ENCODE peak calls at places on chromosomes 1 and 21, in eight cellular contexts. One of them, this sample, is unnamed.

GRCh38 chr21:27813750-27814149 is 846.9 kb upstream of the ADAMTS5 start:
- DNase-seq in CD8-positive, alpha-beta T cell: no peak
- DNase-seq in psoas muscle: no peak
- DNase-seq in AG04450: no peak
- DNase-seq in lower lobe of right lung: no peak
- DNase-seq in heart left ventricle: no peak
- DNase-seq in astrocyte: no peak
- DNase-seq in dorsolateral prefrontal cortex: peak
- DNase-seq in this sample: peak

GRCh38 chr1:234620786-234621468 is 10.9 kb upstream of the IRF2BP2 start:
- DNase-seq in lower lobe of right lung: no peak
- DNase-seq in dorsolateral prefrontal cortex: no peak
- DNase-seq in psoas muscle: no peak
- DNase-seq in CD8-positive, alpha-beta T cell: no peak
- DNase-seq in heart left ventricle: no peak
- DNase-seq in astrocyte: no peak
- DNase-seq in AG04450: no peak
- DNase-seq in this sample: no peak

GRCh38 chr21:45629046-45629981 is 14.2 kb upstream of the PCBP3 start:
- DNase-seq in lower lobe of right lung: no peak
- DNase-seq in psoas muscle: no peak
- DNase-seq in CD8-positive, alpha-beta T cell: no peak
- DNase-seq in dorsolateral prefrontal cortex: no peak
- DNase-seq in heart left ventricle: no peak
- DNase-seq in astrocyte: no peak
- DNase-seq in AG04450: no peak
- DNase-seq in this sample: no peak

GRCh38 chr1:234393190-234393589 is 19.9 kb downstream of the COA6 start:
- DNase-seq in CD8-positive, alpha-beta T cell: no peak
- DNase-seq in AG04450: no peak
- DNase-seq in heart left ventricle: no peak
- DNase-seq in lower lobe of right lung: no peak
- DNase-seq in psoas muscle: no peak
- DNase-seq in astrocyte: no peak
- DNase-seq in dorsolateral prefrontal cortex: no peak
- DNase-seq in this sample: no peak

GRCh38 chr21:34498623-34499022 is 13.4 kb downstream of the KCNE1 start:
- DNase-seq in dorsolateral prefrontal cortex: no peak
- DNase-seq in psoas muscle: no peak
- DNase-seq in CD8-positive, alpha-beta T cell: no peak
- DNase-seq in lower lobe of right lung: no peak
- DNase-seq in astrocyte: no peak
- DNase-seq in AG04450: no peak
- DNase-seq in heart left ventricle: no peak
- DNase-seq in this sample: no peak

GRCh38 chr1:226436472-226436854 is 28.6 kb upstream of the PARP1 start:
- DNase-seq in heart left ventricle: no peak
- DNase-seq in psoas muscle: no peak
- DNase-seq in astrocyte: no peak
- DNase-seq in CD8-positive, alpha-beta T cell: no peak
- DNase-seq in AG04450: no peak
- DNase-seq in dorsolateral prefrontal cortex: no peak
- DNase-seq in lower lobe of right lung: no peak
- DNase-seq in this sample: no peak

GRCh38 chr1:169426174-169426716 is 1.0 kb downstream of the CCDC181 start:
- DNase-seq in psoas muscle: no peak
- DNase-seq in astrocyte: no peak
- DNase-seq in AG04450: no peak
- DNase-seq in heart left ventricle: no peak
- DNase-seq in CD8-positive, alpha-beta T cell: no peak
- DNase-seq in lower lobe of right lung: no peak
- DNase-seq in dorsolateral prefrontal cortex: no peak
- DNase-seq in this sample: no peak

GRCh38 chr1:154219511-154219910 is 1.2 kb upstream of the UBAP2L start:
- DNase-seq in AG04450: no peak
- DNase-seq in dorsolateral prefrontal cortex: no peak
- DNase-seq in CD8-positive, alpha-beta T cell: no peak
- DNase-seq in astrocyte: peak
- DNase-seq in heart left ventricle: no peak
- DNase-seq in psoas muscle: no peak
- DNase-seq in lower lobe of right lung: no peak
- DNase-seq in this sample: no peak

GRCh38 chr1:162212713-162213112 is 143.2 kb downstream of the NOS1AP start:
- DNase-seq in heart left ventricle: no peak
- DNase-seq in AG04450: no peak
- DNase-seq in astrocyte: no peak
- DNase-seq in CD8-positive, alpha-beta T cell: no peak
- DNase-seq in lower lobe of right lung: no peak
- DNase-seq in psoas muscle: no peak
- DNase-seq in dorsolateral prefrontal cortex: no peak
- DNase-seq in this sample: no peak

GRCh38 chr21:45336870-45337269 is 49.2 kb upstream of the POFUT2 start:
- DNase-seq in astrocyte: peak
- DNase-seq in CD8-positive, alpha-beta T cell: no peak
- DNase-seq in lower lobe of right lung: peak
- DNase-seq in dorsolateral prefrontal cortex: no peak
- DNase-seq in psoas muscle: peak
- DNase-seq in AG04450: no peak
- DNase-seq in heart left ventricle: peak
- DNase-seq in this sample: peak

GRCh38 chr1:111334169-111334568 is 43.5 kb downstream of the CHIA start:
- DNase-seq in CD8-positive, alpha-beta T cell: peak
- DNase-seq in heart left ventricle: no peak
- DNase-seq in lower lobe of right lung: no peak
- DNase-seq in astrocyte: peak
- DNase-seq in dorsolateral prefrontal cortex: no peak
- DNase-seq in AG04450: peak
- DNase-seq in psoas muscle: no peak
- DNase-seq in this sample: no peak

GRCh38 chr1:116278541-116278866 is 94.5 kb upstream of the ATP1A1 start:
- DNase-seq in heart left ventricle: no peak
- DNase-seq in astrocyte: no peak
- DNase-seq in lower lobe of right lung: no peak
- DNase-seq in AG04450: no peak
- DNase-seq in psoas muscle: no peak
- DNase-seq in dorsolateral prefrontal cortex: no peak
- DNase-seq in CD8-positive, alpha-beta T cell: no peak
- DNase-seq in this sample: no peak

GRCh38 chr1:231065510-231066241 is 25.6 kb upstream of the FAM89A start:
- DNase-seq in lower lobe of right lung: no peak
- DNase-seq in CD8-positive, alpha-beta T cell: no peak
- DNase-seq in dorsolateral prefrontal cortex: no peak
- DNase-seq in astrocyte: no peak
- DNase-seq in AG04450: no peak
- DNase-seq in heart left ventricle: no peak
- DNase-seq in psoas muscle: no peak
- DNase-seq in this sample: no peak

GRCh38 chr1:221741364-221741970 is 422 bp downstream of the DUSP10 start:
- DNase-seq in CD8-positive, alpha-beta T cell: no peak
- DNase-seq in lower lobe of right lung: peak
- DNase-seq in AG04450: no peak
- DNase-seq in dorsolateral prefrontal cortex: no peak
- DNase-seq in heart left ventricle: no peak
- DNase-seq in astrocyte: no peak
- DNase-seq in psoas muscle: peak
- DNase-seq in this sample: no peak

GRCh38 chr21:30674312-30674711 is 31.6 kb downstream of the KRTAP20-3 start:
- DNase-seq in heart left ventricle: no peak
- DNase-seq in AG04450: no peak
- DNase-seq in astrocyte: no peak
- DNase-seq in psoas muscle: no peak
- DNase-seq in lower lobe of right lung: no peak
- DNase-seq in CD8-positive, alpha-beta T cell: no peak
- DNase-seq in dorsolateral prefrontal cortex: no peak
- DNase-seq in this sample: no peak

GRCh38 chr1:92817986-92818764 is 13.7 kb upstream of the RPL5 start:
- DNase-seq in psoas muscle: no peak
- DNase-seq in astrocyte: no peak
- DNase-seq in lower lobe of right lung: no peak
- DNase-seq in heart left ventricle: no peak
- DNase-seq in CD8-positive, alpha-beta T cell: peak
- DNase-seq in dorsolateral prefrontal cortex: no peak
- DNase-seq in AG04450: no peak
- DNase-seq in this sample: no peak

GRCh38 chr1:172279951-172280350 is 140.5 kb upstream of the C1orf105 start:
- DNase-seq in dorsolateral prefrontal cortex: no peak
- DNase-seq in lower lobe of right lung: no peak
- DNase-seq in CD8-positive, alpha-beta T cell: no peak
- DNase-seq in psoas muscle: no peak
- DNase-seq in AG04450: no peak
- DNase-seq in heart left ventricle: no peak
- DNase-seq in astrocyte: peak
- DNase-seq in this sample: no peak

GRCh38 chr1:157133431-157133830 is 4.8 kb downstream of the ETV3 start:
- DNase-seq in psoas muscle: no peak
- DNase-seq in CD8-positive, alpha-beta T cell: peak
- DNase-seq in lower lobe of right lung: no peak
- DNase-seq in dorsolateral prefrontal cortex: no peak
- DNase-seq in heart left ventricle: no peak
- DNase-seq in AG04450: no peak
- DNase-seq in astrocyte: no peak
- DNase-seq in this sample: no peak

GRCh38 chr1:115450641-115451040 is 112.6 kb upstream of the NGF start:
- DNase-seq in lower lobe of right lung: no peak
- DNase-seq in CD8-positive, alpha-beta T cell: no peak
- DNase-seq in astrocyte: no peak
- DNase-seq in psoas muscle: no peak
- DNase-seq in AG04450: no peak
- DNase-seq in heart left ventricle: no peak
- DNase-seq in dorsolateral prefrontal cortex: no peak
- DNase-seq in this sample: no peak

GRCh38 chr1:180267211-180267561 is 37.1 kb downstream of the LHX4 start:
- DNase-seq in AG04450: no peak
- DNase-seq in astrocyte: no peak
- DNase-seq in CD8-positive, alpha-beta T cell: no peak
- DNase-seq in dorsolateral prefrontal cortex: no peak
- DNase-seq in psoas muscle: no peak
- DNase-seq in lower lobe of right lung: no peak
- DNase-seq in heart left ventricle: no peak
- DNase-seq in this sample: no peak

GRCh38 chr1:25082216-25082899 is 149.9 kb downstream of the SYF2 start:
- DNase-seq in psoas muscle: no peak
- DNase-seq in CD8-positive, alpha-beta T cell: no peak
- DNase-seq in dorsolateral prefrontal cortex: no peak
- DNase-seq in heart left ventricle: no peak
- DNase-seq in AG04450: no peak
- DNase-seq in astrocyte: peak
- DNase-seq in lower lobe of right lung: no peak
- DNase-seq in this sample: no peak

GRCh38 chr1:168498159-168498609 is 45.6 kb downstream of the XCL2 start:
- DNase-seq in CD8-positive, alpha-beta T cell: no peak
- DNase-seq in lower lobe of right lung: no peak
- DNase-seq in psoas muscle: no peak
- DNase-seq in dorsolateral prefrontal cortex: no peak
- DNase-seq in astrocyte: peak
- DNase-seq in AG04450: no peak
- DNase-seq in heart left ventricle: no peak
- DNase-seq in this sample: no peak

GRCh38 chr1:63793741-63794240 is 20.0 kb downstream of the ROR1 start:
- DNase-seq in astrocyte: no peak
- DNase-seq in lower lobe of right lung: no peak
- DNase-seq in AG04450: no peak
- DNase-seq in CD8-positive, alpha-beta T cell: no peak
- DNase-seq in heart left ventricle: no peak
- DNase-seq in psoas muscle: no peak
- DNase-seq in dorsolateral prefrontal cortex: no peak
- DNase-seq in this sample: no peak

GRCh38 chr1:20329793-20330542 is 39.3 kb downstream of the VWA5B1 start:
- DNase-seq in astrocyte: no peak
- DNase-seq in dorsolateral prefrontal cortex: no peak
- DNase-seq in psoas muscle: no peak
- DNase-seq in AG04450: no peak
- DNase-seq in lower lobe of right lung: no peak
- DNase-seq in CD8-positive, alpha-beta T cell: no peak
- DNase-seq in heart left ventricle: no peak
- DNase-seq in this sample: no peak

GRCh38 chr1:186681136-186681535 is 913 bp upstream of the PTGS2 start:
- DNase-seq in psoas muscle: no peak
- DNase-seq in lower lobe of right lung: no peak
- DNase-seq in CD8-positive, alpha-beta T cell: no peak
- DNase-seq in astrocyte: no peak
- DNase-seq in AG04450: no peak
- DNase-seq in dorsolateral prefrontal cortex: no peak
- DNase-seq in heart left ventricle: no peak
- DNase-seq in this sample: no peak

GRCh38 chr21:38494254-38494648 is 4.0 kb downstream of the ERG start:
- DNase-seq in psoas muscle: no peak
- DNase-seq in dorsolateral prefrontal cortex: no peak
- DNase-seq in CD8-positive, alpha-beta T cell: no peak
- DNase-seq in heart left ventricle: no peak
- DNase-seq in AG04450: no peak
- DNase-seq in lower lobe of right lung: no peak
- DNase-seq in astrocyte: peak
- DNase-seq in this sample: no peak

GRCh38 chr1:70992521-70992920 is 55.1 kb downstream of the PTGER3 start:
- DNase-seq in astrocyte: no peak
- DNase-seq in psoas muscle: no peak
- DNase-seq in lower lobe of right lung: no peak
- DNase-seq in CD8-positive, alpha-beta T cell: no peak
- DNase-seq in heart left ventricle: no peak
- DNase-seq in dorsolateral prefrontal cortex: no peak
- DNase-seq in AG04450: no peak
- DNase-seq in this sample: no peak

GRCh38 chr1:1776672-1777393 is 1.4 kb downstream of the NADK start:
- DNase-seq in CD8-positive, alpha-beta T cell: no peak
- DNase-seq in dorsolateral prefrontal cortex: no peak
- DNase-seq in lower lobe of right lung: peak
- DNase-seq in astrocyte: no peak
- DNase-seq in AG04450: no peak
- DNase-seq in psoas muscle: no peak
- DNase-seq in heart left ventricle: no peak
- DNase-seq in this sample: no peak
- H3K27ac ChIP-seq in CD8-positive, alpha-beta T cell: no peak
- H3K27ac ChIP-seq in dorsolateral prefrontal cortex: no peak
- H3K27ac ChIP-seq in lower lobe of right lung: peak
- H3K27ac ChIP-seq in astrocyte: no peak
- H3K27ac ChIP-seq in AG04450: no peak
- H3K27ac ChIP-seq in psoas muscle: peak
- H3K27ac ChIP-seq in heart left ventricle: peak
- H3K27ac ChIP-seq in this sample: peak

GRCh38 chr1:200380589-200381021 is 29.2 kb downstream of the ZNF281 start:
- DNase-seq in heart left ventricle: no peak
- DNase-seq in AG04450: no peak
- DNase-seq in astrocyte: no peak
- DNase-seq in CD8-positive, alpha-beta T cell: no peak
- DNase-seq in psoas muscle: no peak
- DNase-seq in lower lobe of right lung: no peak
- DNase-seq in dorsolateral prefrontal cortex: no peak
- DNase-seq in this sample: no peak
- H3K27ac ChIP-seq in heart left ventricle: no peak
- H3K27ac ChIP-seq in AG04450: no peak
- H3K27ac ChIP-seq in astrocyte: peak
- H3K27ac ChIP-seq in CD8-positive, alpha-beta T cell: no peak
- H3K27ac ChIP-seq in psoas muscle: no peak
- H3K27ac ChIP-seq in lower lobe of right lung: no peak
- H3K27ac ChIP-seq in dorsolateral prefrontal cortex: no peak
- H3K27ac ChIP-seq in this sample: no peak

GRCh38 chr1:43140010-43140409 is 32.1 kb downstream of the EBNA1BP2 start:
- DNase-seq in CD8-positive, alpha-beta T cell: no peak
- DNase-seq in astrocyte: no peak
- DNase-seq in psoas muscle: no peak
- DNase-seq in heart left ventricle: no peak
- DNase-seq in AG04450: no peak
- DNase-seq in lower lobe of right lung: no peak
- DNase-seq in dorsolateral prefrontal cortex: no peak
- DNase-seq in this sample: no peak
- H3K27ac ChIP-seq in CD8-positive, alpha-beta T cell: no peak
- H3K27ac ChIP-seq in astrocyte: no peak
- H3K27ac ChIP-seq in psoas muscle: no peak
- H3K27ac ChIP-seq in heart left ventricle: no peak
- H3K27ac ChIP-seq in AG04450: no peak
- H3K27ac ChIP-seq in lower lobe of right lung: no peak
- H3K27ac ChIP-seq in dorsolateral prefrontal cortex: no peak
- H3K27ac ChIP-seq in this sample: no peak

GRCh38 chr1:156009404-156009803 is 11.3 kb downstream of the SSR2 start:
- DNase-seq in dorsolateral prefrontal cortex: no peak
- DNase-seq in astrocyte: no peak
- DNase-seq in psoas muscle: no peak
- DNase-seq in lower lobe of right lung: no peak
- DNase-seq in heart left ventricle: no peak
- DNase-seq in AG04450: no peak
- DNase-seq in CD8-positive, alpha-beta T cell: no peak
- DNase-seq in this sample: no peak
- H3K27ac ChIP-seq in dorsolateral prefrontal cortex: no peak
- H3K27ac ChIP-seq in astrocyte: no peak
- H3K27ac ChIP-seq in psoas muscle: no peak
- H3K27ac ChIP-seq in lower lobe of right lung: no peak
- H3K27ac ChIP-seq in heart left ventricle: no peak
- H3K27ac ChIP-seq in AG04450: peak
- H3K27ac ChIP-seq in CD8-positive, alpha-beta T cell: no peak
- H3K27ac ChIP-seq in this sample: no peak

This sample was measured in substantia nigra.